ENCODE peak calls at places on chromosomes 1 and 21, in five cellular contexts. One of them, this sample, is unnamed.

GRCh38 chr1:18121072-18121820 is 13.6 kb downstream of the IGSF21 start:
- DNase-seq in stimulated activated CD8-positive, alpha-beta memory T cell treated with anti-CD3 and anti-CD28 coated beads, Interleukin-15, amount 100 ng/mL, for 4 hours: no peak
- DNase-seq in neural progenitor cell: no peak
- DNase-seq in fibroblast of gingiva: no peak
- DNase-seq in RCC 7860: no peak
- DNase-seq in this sample: no peak

GRCh38 chr1:95384570-95384969 is 150.6 kb downstream of the RWDD3 start:
- DNase-seq in RCC 7860: no peak
- DNase-seq in fibroblast of gingiva: no peak
- DNase-seq in neural progenitor cell: peak
- DNase-seq in stimulated activated CD8-positive, alpha-beta memory T cell treated with anti-CD3 and anti-CD28 coated beads, Interleukin-15, amount 100 ng/mL, for 4 hours: no peak
- DNase-seq in this sample: no peak

GRCh38 chr1:167706363-167706762 is 15.4 kb upstream of the MPZL1 start:
- DNase-seq in fibroblast of gingiva: no peak
- DNase-seq in neural progenitor cell: no peak
- DNase-seq in RCC 7860: no peak
- DNase-seq in stimulated activated CD8-positive, alpha-beta memory T cell treated with anti-CD3 and anti-CD28 coated beads, Interleukin-15, amount 100 ng/mL, for 4 hours: no peak
- DNase-seq in this sample: no peak

GRCh38 chr1:39491146-39491921 is at the start of gene BMP8A:
- DNase-seq in fibroblast of gingiva: no peak
- DNase-seq in stimulated activated CD8-positive, alpha-beta memory T cell treated with anti-CD3 and anti-CD28 coated beads, Interleukin-15, amount 100 ng/mL, for 4 hours: peak
- DNase-seq in neural progenitor cell: peak
- DNase-seq in RCC 7860: no peak
- DNase-seq in this sample: peak

GRCh38 chr1:28449904-28450303 is 55.9 kb upstream of the RCC1 start:
- DNase-seq in fibroblast of gingiva: peak
- DNase-seq in stimulated activated CD8-positive, alpha-beta memory T cell treated with anti-CD3 and anti-CD28 coated beads, Interleukin-15, amount 100 ng/mL, for 4 hours: no peak
- DNase-seq in RCC 7860: no peak
- DNase-seq in neural progenitor cell: no peak
- DNase-seq in this sample: no peak

GRCh38 chr1:116871772-116872146 is 38.0 kb upstream of the PTGFRN start:
- DNase-seq in stimulated activated CD8-positive, alpha-beta memory T cell treated with anti-CD3 and anti-CD28 coated beads, Interleukin-15, amount 100 ng/mL, for 4 hours: no peak
- DNase-seq in fibroblast of gingiva: no peak
- DNase-seq in neural progenitor cell: no peak
- DNase-seq in RCC 7860: no peak
- DNase-seq in this sample: no peak

GRCh38 chr1:39165049-39165448 is 39.4 kb upstream of the MACF1 start:
- DNase-seq in fibroblast of gingiva: no peak
- DNase-seq in stimulated activated CD8-positive, alpha-beta memory T cell treated with anti-CD3 and anti-CD28 coated beads, Interleukin-15, amount 100 ng/mL, for 4 hours: no peak
- DNase-seq in RCC 7860: no peak
- DNase-seq in neural progenitor cell: peak
- DNase-seq in this sample: no peak

GRCh38 chr1:207883104-207883651 is 27.7 kb downstream of the CD34 start:
- DNase-seq in stimulated activated CD8-positive, alpha-beta memory T cell treated with anti-CD3 and anti-CD28 coated beads, Interleukin-15, amount 100 ng/mL, for 4 hours: no peak
- DNase-seq in RCC 7860: no peak
- DNase-seq in neural progenitor cell: no peak
- DNase-seq in fibroblast of gingiva: no peak
- DNase-seq in this sample: no peak

GRCh38 chr1:33119532-33120217 is 38.7 kb downstream of the AZIN2 start:
- DNase-seq in fibroblast of gingiva: no peak
- DNase-seq in stimulated activated CD8-positive, alpha-beta memory T cell treated with anti-CD3 and anti-CD28 coated beads, Interleukin-15, amount 100 ng/mL, for 4 hours: no peak
- DNase-seq in neural progenitor cell: peak
- DNase-seq in RCC 7860: no peak
- DNase-seq in this sample: no peak

GRCh38 chr1:42456754-42457089 is 379 bp downstream of the PPCS start:
- DNase-seq in stimulated activated CD8-positive, alpha-beta memory T cell treated with anti-CD3 and anti-CD28 coated beads, Interleukin-15, amount 100 ng/mL, for 4 hours: peak
- DNase-seq in RCC 7860: peak
- DNase-seq in neural progenitor cell: no peak
- DNase-seq in fibroblast of gingiva: peak
- DNase-seq in this sample: no peak

GRCh38 chr1:27427836-27428315 is 35.5 kb downstream of the GPR3 start:
- DNase-seq in neural progenitor cell: no peak
- DNase-seq in stimulated activated CD8-positive, alpha-beta memory T cell treated with anti-CD3 and anti-CD28 coated beads, Interleukin-15, amount 100 ng/mL, for 4 hours: no peak
- DNase-seq in RCC 7860: no peak
- DNase-seq in fibroblast of gingiva: peak
- DNase-seq in this sample: no peak

GRCh38 chr1:213303286-213303685 is 252.2 kb downstream of the RPS6KC1 start:
- DNase-seq in RCC 7860: no peak
- DNase-seq in neural progenitor cell: peak
- DNase-seq in fibroblast of gingiva: no peak
- DNase-seq in stimulated activated CD8-positive, alpha-beta memory T cell treated with anti-CD3 and anti-CD28 coated beads, Interleukin-15, amount 100 ng/mL, for 4 hours: no peak
- DNase-seq in this sample: no peak

GRCh38 chr21:32578107-32578691 is 7.1 kb downstream of the TCP10L start:
- DNase-seq in RCC 7860: no peak
- DNase-seq in fibroblast of gingiva: no peak
- DNase-seq in stimulated activated CD8-positive, alpha-beta memory T cell treated with anti-CD3 and anti-CD28 coated beads, Interleukin-15, amount 100 ng/mL, for 4 hours: no peak
- DNase-seq in neural progenitor cell: peak
- DNase-seq in this sample: no peak

GRCh38 chr1:212297338-212297737 is 12.1 kb downstream of the PPP2R5A start:
- DNase-seq in fibroblast of gingiva: no peak
- DNase-seq in neural progenitor cell: no peak
- DNase-seq in stimulated activated CD8-positive, alpha-beta memory T cell treated with anti-CD3 and anti-CD28 coated beads, Interleukin-15, amount 100 ng/mL, for 4 hours: no peak
- DNase-seq in RCC 7860: no peak
- DNase-seq in this sample: no peak

GRCh38 chr1:218380125-218380977 is 35.2 kb downstream of the TGFB2 start:
- DNase-seq in neural progenitor cell: no peak
- DNase-seq in RCC 7860: peak
- DNase-seq in fibroblast of gingiva: peak
- DNase-seq in stimulated activated CD8-positive, alpha-beta memory T cell treated with anti-CD3 and anti-CD28 coated beads, Interleukin-15, amount 100 ng/mL, for 4 hours: no peak
- DNase-seq in this sample: no peak

GRCh38 chr1:53766766-53767409 is 27.9 kb upstream of the GLIS1 start:
- DNase-seq in stimulated activated CD8-positive, alpha-beta memory T cell treated with anti-CD3 and anti-CD28 coated beads, Interleukin-15, amount 100 ng/mL, for 4 hours: no peak
- DNase-seq in RCC 7860: no peak
- DNase-seq in neural progenitor cell: no peak
- DNase-seq in fibroblast of gingiva: peak
- DNase-seq in this sample: no peak

GRCh38 chr1:9107156-9107555 is 21.7 kb downstream of the GPR157 start:
- DNase-seq in RCC 7860: no peak
- DNase-seq in fibroblast of gingiva: no peak
- DNase-seq in neural progenitor cell: no peak
- DNase-seq in stimulated activated CD8-positive, alpha-beta memory T cell treated with anti-CD3 and anti-CD28 coated beads, Interleukin-15, amount 100 ng/mL, for 4 hours: no peak
- DNase-seq in this sample: no peak

GRCh38 chr1:32818804-32819541 is 1.5 kb downstream of the S100PBP start:
- DNase-seq in fibroblast of gingiva: no peak
- DNase-seq in stimulated activated CD8-positive, alpha-beta memory T cell treated with anti-CD3 and anti-CD28 coated beads, Interleukin-15, amount 100 ng/mL, for 4 hours: no peak
- DNase-seq in RCC 7860: no peak
- DNase-seq in neural progenitor cell: no peak
- DNase-seq in this sample: no peak

GRCh38 chr1:110897685-110898084 is 24.7 kb downstream of the CD53 start:
- DNase-seq in RCC 7860: no peak
- DNase-seq in stimulated activated CD8-positive, alpha-beta memory T cell treated with anti-CD3 and anti-CD28 coated beads, Interleukin-15, amount 100 ng/mL, for 4 hours: no peak
- DNase-seq in fibroblast of gingiva: no peak
- DNase-seq in neural progenitor cell: no peak
- DNase-seq in this sample: no peak

GRCh38 chr1:236100799-236101198 is 35.9 kb upstream of the NID1 start:
- DNase-seq in RCC 7860: no peak
- DNase-seq in stimulated activated CD8-positive, alpha-beta memory T cell treated with anti-CD3 and anti-CD28 coated beads, Interleukin-15, amount 100 ng/mL, for 4 hours: no peak
- DNase-seq in fibroblast of gingiva: no peak
- DNase-seq in neural progenitor cell: no peak
- DNase-seq in this sample: no peak

GRCh38 chr1:17239420-17239819 is 9.5 kb upstream of the PADI3 start:
- DNase-seq in stimulated activated CD8-positive, alpha-beta memory T cell treated with anti-CD3 and anti-CD28 coated beads, Interleukin-15, amount 100 ng/mL, for 4 hours: no peak
- DNase-seq in RCC 7860: peak
- DNase-seq in neural progenitor cell: peak
- DNase-seq in fibroblast of gingiva: peak
- DNase-seq in this sample: peak

GRCh38 chr1:100613817-100614559 is 76.0 kb downstream of the GPR88 start:
- DNase-seq in stimulated activated CD8-positive, alpha-beta memory T cell treated with anti-CD3 and anti-CD28 coated beads, Interleukin-15, amount 100 ng/mL, for 4 hours: no peak
- DNase-seq in fibroblast of gingiva: no peak
- DNase-seq in RCC 7860: no peak
- DNase-seq in neural progenitor cell: no peak
- DNase-seq in this sample: no peak

GRCh38 chr1:2463396-2463795 is 12.7 kb upstream of the PLCH2 start:
- DNase-seq in RCC 7860: no peak
- DNase-seq in stimulated activated CD8-positive, alpha-beta memory T cell treated with anti-CD3 and anti-CD28 coated beads, Interleukin-15, amount 100 ng/mL, for 4 hours: no peak
- DNase-seq in neural progenitor cell: no peak
- DNase-seq in fibroblast of gingiva: no peak
- DNase-seq in this sample: peak

GRCh38 chr1:57620589-57620988 is 196.7 kb upstream of the DAB1 start:
- DNase-seq in neural progenitor cell: no peak
- DNase-seq in RCC 7860: no peak
- DNase-seq in fibroblast of gingiva: no peak
- DNase-seq in stimulated activated CD8-positive, alpha-beta memory T cell treated with anti-CD3 and anti-CD28 coated beads, Interleukin-15, amount 100 ng/mL, for 4 hours: no peak
- DNase-seq in this sample: peak

GRCh38 chr1:11831945-11832725 is 15.4 kb downstream of the NPPA start:
- DNase-seq in RCC 7860: no peak
- DNase-seq in fibroblast of gingiva: peak
- DNase-seq in stimulated activated CD8-positive, alpha-beta memory T cell treated with anti-CD3 and anti-CD28 coated beads, Interleukin-15, amount 100 ng/mL, for 4 hours: no peak
- DNase-seq in neural progenitor cell: no peak
- DNase-seq in this sample: no peak

GRCh38 chr1:30304080-30304479 is 419.3 kb downstream of the MATN1 start:
- DNase-seq in fibroblast of gingiva: no peak
- DNase-seq in stimulated activated CD8-positive, alpha-beta memory T cell treated with anti-CD3 and anti-CD28 coated beads, Interleukin-15, amount 100 ng/mL, for 4 hours: no peak
- DNase-seq in RCC 7860: no peak
- DNase-seq in neural progenitor cell: no peak
- DNase-seq in this sample: no peak

GRCh38 chr1:185448591-185449186 is 131.6 kb upstream of the IVNS1ABP start:
- DNase-seq in fibroblast of gingiva: no peak
- DNase-seq in RCC 7860: no peak
- DNase-seq in stimulated activated CD8-positive, alpha-beta memory T cell treated with anti-CD3 and anti-CD28 coated beads, Interleukin-15, amount 100 ng/mL, for 4 hours: no peak
- DNase-seq in neural progenitor cell: no peak
- DNase-seq in this sample: no peak

GRCh38 chr1:183339556-183340167 is 78.5 kb downstream of the NMNAT2 start:
- DNase-seq in neural progenitor cell: no peak
- DNase-seq in RCC 7860: no peak
- DNase-seq in fibroblast of gingiva: no peak
- DNase-seq in stimulated activated CD8-positive, alpha-beta memory T cell treated with anti-CD3 and anti-CD28 coated beads, Interleukin-15, amount 100 ng/mL, for 4 hours: no peak
- DNase-seq in this sample: no peak